ENCODE peak calls at places on chromosomes 3 and 15, in nine cellular contexts. One of them, this sample, is unnamed.

GRCh38 chr3:16993227-16993626 is 108.5 kb downstream of the PLCL2 start:
- DNase-seq in COR-L47: no peak
- DNase-seq in D721Med: no peak
- DNase-seq in HFF-Myc: no peak
- DNase-seq in mesothelial cell of epicardium: no peak
- DNase-seq in astrocyte of the cerebellum: no peak
- DNase-seq in foreskin fibroblast: peak; percentile 83
- DNase-seq in B cell: no peak
- DNase-seq in AG08396: peak; percentile 38
- DNase-seq in this sample: no peak

GRCh38 chr15:34161329-34161953 is 48.5 kb downstream of the KATNBL1 start:
- DNase-seq in COR-L47: no peak
- DNase-seq in foreskin fibroblast: no peak
- DNase-seq in AG08396: no peak
- DNase-seq in mesothelial cell of epicardium: no peak
- DNase-seq in D721Med: no peak
- DNase-seq in HFF-Myc: no peak
- DNase-seq in B cell: peak; percentile 4
- DNase-seq in astrocyte of the cerebellum: no peak
- DNase-seq in this sample: no peak

GRCh38 chr3:9399746-9400145 is 2.3 kb downstream of the SETD5 start:
- DNase-seq in COR-L47: no peak
- DNase-seq in AG08396: peak; percentile 82
- DNase-seq in B cell: no peak
- DNase-seq in mesothelial cell of epicardium: peak; percentile 25
- DNase-seq in astrocyte of the cerebellum: peak; percentile 85
- DNase-seq in D721Med: no peak
- DNase-seq in HFF-Myc: peak; percentile 75
- DNase-seq in foreskin fibroblast: peak; percentile 95
- DNase-seq in this sample: peak; percentile 18

GRCh38 chr15:33132722-33133345 is 61.7 kb downstream of the FMN1 start:
- DNase-seq in mesothelial cell of epicardium: no peak
- DNase-seq in astrocyte of the cerebellum: peak; percentile 60
- DNase-seq in AG08396: peak; percentile 66
- DNase-seq in COR-L47: peak; percentile 70
- DNase-seq in B cell: peak; percentile 4
- DNase-seq in D721Med: no peak
- DNase-seq in foreskin fibroblast: peak; percentile 86
- DNase-seq in HFF-Myc: peak; percentile 60
- DNase-seq in this sample: no peak

GRCh38 chr3:128617557-128618397 is 32.8 kb downstream of the RPN1 start:
- DNase-seq in B cell: peak; percentile 99
- DNase-seq in HFF-Myc: peak; percentile 73
- DNase-seq in COR-L47: peak; percentile 99
- DNase-seq in AG08396: peak; percentile 100
- DNase-seq in foreskin fibroblast: peak; percentile 99
- DNase-seq in astrocyte of the cerebellum: peak; percentile 91
- DNase-seq in D721Med: peak; percentile 98
- DNase-seq in mesothelial cell of epicardium: peak; percentile 98
- DNase-seq in this sample: peak; percentile 100

GRCh38 chr15:40990789-40991188 is 37.5 kb downstream of the CHAC1 start:
- DNase-seq in D721Med: no peak
- DNase-seq in AG08396: no peak
- DNase-seq in astrocyte of the cerebellum: no peak
- DNase-seq in COR-L47: no peak
- DNase-seq in mesothelial cell of epicardium: no peak
- DNase-seq in B cell: no peak
- DNase-seq in HFF-Myc: no peak
- DNase-seq in foreskin fibroblast: no peak
- DNase-seq in this sample: no peak

GRCh38 chr3:46947981-46948791 is 28.4 kb downstream of the CCDC12 start:
- DNase-seq in COR-L47: no peak
- DNase-seq in mesothelial cell of epicardium: no peak
- DNase-seq in B cell: no peak
- DNase-seq in astrocyte of the cerebellum: no peak
- DNase-seq in D721Med: no peak
- DNase-seq in AG08396: no peak
- DNase-seq in foreskin fibroblast: no peak
- DNase-seq in HFF-Myc: no peak
- DNase-seq in this sample: no peak

GRCh38 chr15:39828374-39828931 is 45.8 kb upstream of the FSIP1 start:
- DNase-seq in COR-L47: peak; percentile 35
- DNase-seq in mesothelial cell of epicardium: peak; percentile 30
- DNase-seq in astrocyte of the cerebellum: peak; percentile 28
- DNase-seq in AG08396: no peak
- DNase-seq in B cell: no peak
- DNase-seq in D721Med: no peak
- DNase-seq in HFF-Myc: no peak
- DNase-seq in foreskin fibroblast: peak; percentile 80
- DNase-seq in this sample: no peak

GRCh38 chr3:47108546-47108945 is 55.4 kb downstream of the SETD2 start:
- DNase-seq in astrocyte of the cerebellum: peak; percentile 9
- DNase-seq in AG08396: peak; percentile 15
- DNase-seq in foreskin fibroblast: no peak
- DNase-seq in COR-L47: no peak
- DNase-seq in mesothelial cell of epicardium: no peak
- DNase-seq in D721Med: no peak
- DNase-seq in HFF-Myc: no peak
- DNase-seq in B cell: no peak
- DNase-seq in this sample: no peak

GRCh38 chr3:48345946-48346572 is 12.6 kb upstream of the SPINK8 start:
- DNase-seq in D721Med: no peak
- DNase-seq in COR-L47: no peak
- DNase-seq in mesothelial cell of epicardium: no peak
- DNase-seq in foreskin fibroblast: no peak
- DNase-seq in AG08396: no peak
- DNase-seq in B cell: no peak
- DNase-seq in astrocyte of the cerebellum: no peak
- DNase-seq in HFF-Myc: no peak
- DNase-seq in this sample: no peak

GRCh38 chr3:184491011-184491576 is 70.5 kb upstream of the EPHB3 start:
- DNase-seq in COR-L47: no peak
- DNase-seq in AG08396: no peak
- DNase-seq in mesothelial cell of epicardium: no peak
- DNase-seq in D721Med: no peak
- DNase-seq in astrocyte of the cerebellum: no peak
- DNase-seq in foreskin fibroblast: no peak
- DNase-seq in B cell: no peak
- DNase-seq in HFF-Myc: no peak
- DNase-seq in this sample: no peak

GRCh38 chr3:166471074-166471753 is 634.0 kb upstream of the BCHE start:
- DNase-seq in B cell: no peak
- DNase-seq in mesothelial cell of epicardium: no peak
- DNase-seq in astrocyte of the cerebellum: no peak
- DNase-seq in HFF-Myc: no peak
- DNase-seq in COR-L47: no peak
- DNase-seq in AG08396: no peak
- DNase-seq in foreskin fibroblast: no peak
- DNase-seq in D721Med: no peak
- DNase-seq in this sample: no peak

GRCh38 chr3:128491900-128492352 is 1.1 kb downstream of the GATA2 start:
- DNase-seq in AG08396: no peak
- DNase-seq in foreskin fibroblast: peak; percentile 46
- DNase-seq in mesothelial cell of epicardium: no peak
- DNase-seq in D721Med: no peak
- DNase-seq in HFF-Myc: no peak
- DNase-seq in B cell: peak; percentile 29
- DNase-seq in COR-L47: no peak
- DNase-seq in astrocyte of the cerebellum: no peak
- DNase-seq in this sample: no peak

This sample was measured in GM10248.